ENCODE peak calls at places on chromosomes 2 and 18, in six cellular contexts. Y is stimulated activated CD4-positive, alpha-beta T cell treated with anti-CD3 and anti-CD28 coated beads, Interleukin-2, amount 100 ng/mL, for 24 hours; C is NCI-H1105 treated with DMSO at 0.1 percent for 48 hours; A is kidney glomerular epithelial cell; L is activated B cell treated with CpG ODN at 0.5 μM for 24 hours; O is AML-193. J is an unnamed sample.

GRCh38 chr2:158999458-158999857 is 31.0 kb downstream of the TANC1 start:
- DNase-seq in Y (no peak), C (no peak), A (peak), L (no peak), O (no peak), J (no peak)

GRCh38 chr2:43060435-43061016 is 165.9 kb downstream of the ZFP36L2 start:
- DNase-seq in Y (no peak), C (no peak), A (no peak), L (no peak), O (no peak), J (no peak)

GRCh38 chr2:189425676-189426075 is 15.6 kb upstream of the WDR75 start:
- DNase-seq in Y (no peak), C (no peak), A (no peak), L (no peak), O (no peak), J (no peak)

GRCh38 chr2:97936199-97936598 is 59.5 kb downstream of the TMEM131 start:
- DNase-seq in Y (no peak), C (peak), A (no peak), L (no peak), O (no peak), J (no peak)

GRCh38 chr2:144404621-144405312 is 115.2 kb downstream of the ZEB2 start:
- DNase-seq in Y (no peak), C (no peak), A (no peak), L (no peak), O (no peak), J (no peak)

GRCh38 chr2:29579495-29580178 is 341.7 kb downstream of the ALK start:
- DNase-seq in Y (no peak), C (no peak), A (no peak), L (no peak), O (no peak), J (no peak)

GRCh38 chr2:196849895-196850294 is 40.7 kb upstream of the C2orf66 start:
- DNase-seq in Y (no peak), C (no peak), A (peak), L (no peak), O (no peak), J (peak)

GRCh38 chr18:57437782-57438668 is 2.9 kb downstream of the ONECUT2 start:
- DNase-seq in Y (peak), C (peak), A (peak), L (peak), O (no peak), J (no peak)

GRCh38 chr2:11465485-11466306 is at the start of gene E2F6:
- DNase-seq in Y (peak), C (peak), A (peak), L (peak), O (peak), J (peak)